ENCODE peak calls at places on chromosomes 5 and 9, in ten cellular contexts. H is COR-L47; V is amniotic stem cell; X is fibroblast of gingiva; L is NCI-H2081 treated with DMSO at 0.1 percent for 48 hours; C is body of pancreas; B is H54; I is CD8-positive, alpha-beta T cell; Y is hippocampal formation; E is stimulated activated CD4-positive, alpha-beta T cell treated with anti-CD3 and anti-CD28 coated beads, Interleukin-15, amount 100 ng/mL, for 1 hour. G is an unnamed sample.

GRCh38 chr5:133977161-133977787 is 8.8 kb upstream of the C5orf15 start:
- DNase-seq in H (no peak), V (no peak), X (no peak), L (no peak), C (no peak), B (no peak), I (no peak), Y (no peak), E (no peak), G (no peak)

GRCh38 chr5:108141676-108142075 is 240.2 kb downstream of the FBXL17 start:
- DNase-seq in H (no peak), V (no peak), X (no peak), L (no peak), C (no peak), B (no peak), I (no peak), Y (no peak), E (no peak), G (no peak)

GRCh38 chr9:74748966-74749365 is 138.8 kb downstream of the TRPM6 start:
- DNase-seq in H (no peak), V (no peak), X (no peak), L (no peak), C (no peak), B (no peak), I (no peak), Y (no peak), E (no peak), G (no peak)

GRCh38 chr5:60595183-60595582 is 104.8 kb downstream of the DEPDC1B start:
- DNase-seq in H (no peak), V (no peak), X (no peak), L (no peak), C (no peak), B (no peak), I (no peak), Y (no peak), E (no peak), G (no peak)

GRCh38 chr5:137603891-137604290 is 104.8 kb upstream of the SPOCK1 start:
- DNase-seq in H (no peak), V (no peak), X (no peak), L (no peak), C (no peak), B (no peak), I (no peak), Y (no peak), E (no peak), G (no peak)

GRCh38 chr5:82422751-82423181 is 144.6 kb upstream of the RPS23 start:
- DNase-seq in H (no peak), V (no peak), X (peak; percentile 47), L (no peak), C (peak; percentile 9), B (no peak), I (no peak), Y (no peak), E (no peak), G (no peak)

GRCh38 chr5:77569409-77569808 is 69.1 kb downstream of the OTP start:
- DNase-seq in H (no peak), V (no peak), X (peak; percentile 6), L (no peak), C (no peak), B (no peak), I (no peak), Y (no peak), E (no peak), G (no peak)

GRCh38 chr9:100575765-100576368 is 2.0 kb upstream of the CAVIN4 start:
- DNase-seq in H (no peak), V (no peak), X (peak; percentile 33), L (no peak), C (no peak), B (peak; percentile 58), I (no peak), Y (no peak), E (no peak), G (no peak)

GRCh38 chr5:175752826-175753535 is 95.1 kb downstream of the HRH2 start:
- DNase-seq in H (no peak), V (no peak), X (no peak), L (no peak), C (no peak), B (no peak), I (no peak), Y (no peak), E (no peak), G (no peak)

GRCh38 chr9:77224750-77225312 is 47.5 kb downstream of the VPS13A start:
- DNase-seq in H (no peak), V (no peak), X (peak; percentile 43), L (no peak), C (no peak), B (no peak), I (no peak), Y (no peak), E (no peak), G (no peak)

GRCh38 chr9:109499631-109500120 is 1.6 kb upstream of the PTPN3 start:
- DNase-seq in H (no peak), V (peak; percentile 43), X (peak; percentile 56), L (no peak), C (peak; percentile 90), B (peak; percentile 95), I (no peak), Y (no peak), E (no peak), G (no peak)

GRCh38 chr9:36158122-36158521 is 11.1 kb upstream of the CCIN start:
- DNase-seq in H (no peak), V (no peak), X (peak; percentile 69), L (no peak), C (no peak), B (no peak), I (no peak), Y (no peak), E (no peak), G (no peak)

GRCh38 chr5:8831854-8832253 is 714.0 kb downstream of the SEMA5A start:
- DNase-seq in H (no peak), V (no peak), X (no peak), L (no peak), C (no peak), B (no peak), I (no peak), Y (no peak), E (no peak), G (no peak)

GRCh38 chr5:120055858-120056257 is 408.2 kb upstream of the PRR16 start:
- DNase-seq in H (peak; percentile 6), V (peak; percentile 27), X (peak; percentile 72), L (no peak), C (no peak), B (no peak), I (no peak), Y (no peak), E (no peak), G (no peak)

GRCh38 chr5:90561766-90562165 is 3.2 kb downstream of the ADGRV1 start:
- DNase-seq in H (no peak), V (no peak), X (no peak), L (no peak), C (no peak), B (no peak), I (no peak), Y (no peak), E (no peak), G (no peak)

GRCh38 chr5:80916661-80917060 is 43.5 kb upstream of the RASGRF2 start:
- DNase-seq in H (no peak), V (no peak), X (peak; percentile 16), L (no peak), C (no peak), B (no peak), I (no peak), Y (no peak), E (no peak), G (no peak)

GRCh38 chr9:97545507-97545906 is 44.0 kb downstream of the TMOD1 start:
- DNase-seq in H (no peak), V (no peak), X (no peak), L (no peak), C (no peak), B (no peak), I (no peak), Y (no peak), E (no peak), G (no peak)

GRCh38 chr5:138956801-138957200 is 81.7 kb upstream of the LRRTM2 start:
- DNase-seq in H (no peak), V (no peak), X (no peak), L (no peak), C (no peak), B (no peak), I (no peak), Y (no peak), E (no peak), G (no peak)

GRCh38 chr5:54009828-54010227 is 300.5 kb downstream of the ARL15 start:
- DNase-seq in H (no peak), V (no peak), X (no peak), L (no peak), C (no peak), B (no peak), I (no peak), Y (no peak), E (no peak), G (no peak)

GRCh38 chr9:97475079-97475478 is 26.4 kb upstream of the TMOD1 start:
- DNase-seq in H (no peak), V (no peak), X (peak; percentile 17), L (no peak), C (no peak), B (no peak), I (no peak), Y (no peak), E (no peak), G (no peak)

GRCh38 chr9:9730174-9730573 is 882.6 kb downstream of the PTPRD start:
- DNase-seq in H (no peak), V (no peak), X (no peak), L (no peak), C (no peak), B (no peak), I (no peak), Y (no peak), E (no peak), G (no peak)

GRCh38 chr5:119355636-119356383 is at the start of gene TNFAIP8:
- DNase-seq in H (no peak), V (peak; percentile 34), X (peak; percentile 40), L (no peak), C (peak; percentile 69), B (peak; percentile 58), I (peak; percentile 43), Y (peak; percentile 46), E (peak; percentile 75), G (no peak)

GRCh38 chr5:154227090-154227489 is 36.6 kb downstream of the GALNT10 start:
- DNase-seq in H (no peak), V (no peak), X (no peak), L (no peak), C (no peak), B (no peak), I (no peak), Y (no peak), E (no peak), G (no peak)

GRCh38 chr5:117201016-117201415 is 626.4 kb upstream of the SEMA6A start:
- DNase-seq in H (no peak), V (no peak), X (no peak), L (no peak), C (no peak), B (no peak), I (no peak), Y (no peak), E (no peak), G (no peak)

GRCh38 chr5:124706729-124707361 is 39.6 kb downstream of the ZNF608 start:
- DNase-seq in H (peak; percentile 94), V (no peak), X (peak; percentile 66), L (peak; percentile 79), C (peak; percentile 90), B (no peak), I (no peak), Y (no peak), E (no peak), G (no peak)

GRCh38 chr5:94969174-94969573 is 315.7 kb downstream of the MCTP1 start:
- DNase-seq in H (peak; percentile 55), V (no peak), X (peak; percentile 15), L (no peak), C (no peak), B (no peak), I (no peak), Y (no peak), E (no peak), G (no peak)

GRCh38 chr5:146081685-146082084 is 23.7 kb downstream of the PLAC8L1 start:
- DNase-seq in H (no peak), V (no peak), X (no peak), L (no peak), C (no peak), B (no peak), I (no peak), Y (no peak), E (no peak), G (no peak)

GRCh38 chr5:150523472-150524350 is 15.8 kb downstream of the NDST1 start:
- DNase-seq in H (peak; percentile 68), V (peak; percentile 34), X (peak; percentile 75), L (no peak), C (peak; percentile 55), B (no peak), I (no peak), Y (peak; percentile 67), E (no peak), G (peak; percentile 63)

G was measured in dorsolateral prefrontal cortex.